ENCODE peak calls at places on chromosomes 1 and 21, in six cellular contexts. I is stimulated activated CD4-positive, alpha-beta T cell treated with anti-CD3 and anti-CD28 coated beads, Interleukin-12 subunit alpha, Interleukin-12 subunit beta, amount 100 ng/mL, for 24 hours; L is heart right ventricle; K is RWPE1; C is cardiac muscle cell; P is Right ventricle myocardium superior. T is an unnamed sample.

GRCh38 chr1:243917177-243917862 is 67.3 kb upstream of the AKT3 start:
- DNase-seq in I (no peak), L (peak), K (peak), C (peak), P (peak), T (peak)

GRCh38 chr1:45200906-45201500 is 5.4 kb downstream of the ZSWIM5 start:
- DNase-seq in I (no peak), L (no peak), K (no peak), C (no peak), P (no peak), T (no peak)

GRCh38 chr1:20028726-20029125 is 41.3 kb upstream of the PLA2G5 start:
- DNase-seq in I (no peak), L (no peak), K (no peak), C (no peak), P (peak), T (no peak)

GRCh38 chr1:119713039-119713537 is 1.4 kb downstream of the PHGDH start:
- DNase-seq in I (no peak), L (no peak), K (no peak), C (peak), P (no peak), T (no peak)

GRCh38 chr1:228837817-228838716 is 102.8 kb downstream of the RHOU start:
- DNase-seq in I (no peak), L (peak), K (peak), C (peak), P (peak), T (no peak)

GRCh38 chr1:166272851-166273250 is 106.0 kb upstream of the FAM78B start:
- DNase-seq in I (no peak), L (no peak), K (no peak), C (no peak), P (no peak), T (no peak)

GRCh38 chr1:109199710-109200109 is 14.0 kb upstream of the SARS1 start:
- DNase-seq in I (no peak), L (no peak), K (no peak), C (no peak), P (no peak), T (no peak)

GRCh38 chr1:27233677-27234053 is 767 bp upstream of the WDTC1 start:
- DNase-seq in I (no peak), L (no peak), K (no peak), C (no peak), P (no peak), T (no peak)

GRCh38 chr1:85612704-85613361 is 32.3 kb downstream of the CCN1 start:
- DNase-seq in I (no peak), L (peak), K (peak), C (peak), P (no peak), T (no peak)

GRCh38 chr1:54359393-54360162 is 46.6 kb downstream of the SSBP3 start:
- DNase-seq in I (no peak), L (no peak), K (no peak), C (no peak), P (no peak), T (no peak)

GRCh38 chr21:41763996-41764395 is 2.9 kb downstream of the RIPK4 start:
- DNase-seq in I (no peak), L (no peak), K (no peak), C (no peak), P (no peak), T (no peak)

GRCh38 chr1:82464362-82464931 is 663.7 kb downstream of the ADGRL2 start:
- DNase-seq in I (no peak), L (peak), K (no peak), C (peak), P (peak), T (no peak)

GRCh38 chr1:36693652-36694051 is 210.9 kb upstream of the CSF3R start:
- DNase-seq in I (no peak), L (no peak), K (no peak), C (no peak), P (no peak), T (no peak)

GRCh38 chr1:198088360-198089071 is 68.3 kb upstream of the NEK7 start:
- DNase-seq in I (no peak), L (no peak), K (peak), C (peak), P (no peak), T (peak)

GRCh38 chr1:29744684-29745490 is 508.6 kb downstream of the PTPRU start:
- DNase-seq in I (no peak), L (no peak), K (no peak), C (no peak), P (no peak), T (no peak)

GRCh38 chr1:228045405-228045804 is 37.1 kb upstream of the ARF1 start:
- DNase-seq in I (no peak), L (no peak), K (no peak), C (no peak), P (no peak), T (no peak)

GRCh38 chr1:68459796-68460195 is 10.0 kb upstream of the RPE65 start:
- DNase-seq in I (no peak), L (no peak), K (peak), C (no peak), P (no peak), T (no peak)

GRCh38 chr1:63746129-63746864 is 27.5 kb upstream of the ROR1 start:
- DNase-seq in I (peak), L (no peak), K (peak), C (peak), P (no peak), T (no peak)

GRCh38 chr1:59707216-59707615 is 107.5 kb upstream of the HOOK1 start:
- DNase-seq in I (no peak), L (peak), K (peak), C (no peak), P (peak), T (no peak)

GRCh38 chr1:110187139-110187890 is 22.8 kb upstream of the KCNC4 start:
- DNase-seq in I (no peak), L (peak), K (no peak), C (peak), P (no peak), T (no peak)

GRCh38 chr1:36142121-36142520 is 7.2 kb downstream of the TRAPPC3 start:
- DNase-seq in I (no peak), L (no peak), K (no peak), C (no peak), P (no peak), T (no peak)

GRCh38 chr1:21552715-21553114 is 43.5 kb downstream of the ALPL start:
- DNase-seq in I (no peak), L (no peak), K (no peak), C (peak), P (no peak), T (no peak)

GRCh38 chr1:58903450-58904298 is 119.8 kb upstream of the JUN start:
- DNase-seq in I (peak), L (peak), K (peak), C (peak), P (peak), T (peak)

GRCh38 chr1:213622365-213623087 is 365.2 kb upstream of the PROX1 start:
- DNase-seq in I (peak), L (no peak), K (no peak), C (peak), P (no peak), T (no peak)

GRCh38 chr1:1212780-1213152 is 1.2 kb downstream of the TNFRSF4 start:
- DNase-seq in I (no peak), L (peak), K (no peak), C (no peak), P (peak), T (no peak)

GRCh38 chr1:47887060-47887851 is 109.9 kb downstream of the TRABD2B start:
- DNase-seq in I (no peak), L (no peak), K (no peak), C (no peak), P (no peak), T (no peak)

GRCh38 chr1:173038875-173039554 is 11.7 kb downstream of the TNFSF18 start:
- DNase-seq in I (no peak), L (no peak), K (no peak), C (no peak), P (no peak), T (no peak)

GRCh38 chr1:166164995-166165660 is 1.7 kb downstream of the FAM78B start:
- DNase-seq in I (peak), L (peak), K (peak), C (peak), P (peak), T (no peak)

GRCh38 chr1:162724583-162725120 is 65.8 kb upstream of the HSD17B7 start:
- DNase-seq in I (no peak), L (no peak), K (no peak), C (no peak), P (no peak), T (no peak)

GRCh38 chr21:31475223-31475622 is 131.2 kb upstream of the TIAM1 start:
- DNase-seq in I (no peak), L (no peak), K (no peak), C (no peak), P (no peak), T (no peak)

GRCh38 chr1:94329986-94330385 is 88.2 kb upstream of the ABCD3 start:
- DNase-seq in I (no peak), L (peak), K (no peak), C (no peak), P (no peak), T (no peak)

GRCh38 chr1:74586253-74586897 is 74.0 kb upstream of the LRRC53 start:
- DNase-seq in I (no peak), L (no peak), K (no peak), C (no peak), P (no peak), T (no peak)

T was measured in naive B cell.